ENCODE peak calls at places on chromosomes 3 and 15, in eight cellular contexts. One of them, this sample, is unnamed.
A peak's percentile ranks its signal among the peaks of the same experiment; 100 is the strongest.

GRCh38 chr15:80856809-80857377 is 77.7 kb downstream of the CEMIP start:
- DNase-seq in GM23338: peak; percentile 38
- DNase-seq in right lobe of liver: peak; percentile 84
- DNase-seq in fibroblast of lung: no peak
- DNase-seq in IMR-90: no peak
- DNase-seq in progenitor cell of endocrine pancreas: no peak
- DNase-seq in GM10248: no peak
- DNase-seq in mucosa of descending colon: peak; percentile 78
- DNase-seq in this sample: no peak

GRCh38 chr3:51686512-51687215 is 15.6 kb downstream of the TEX264 start:
- DNase-seq in fibroblast of lung: no peak
- DNase-seq in IMR-90: peak; percentile 8
- DNase-seq in right lobe of liver: no peak
- DNase-seq in mucosa of descending colon: peak; percentile 59
- DNase-seq in GM23338: no peak
- DNase-seq in progenitor cell of endocrine pancreas: no peak
- DNase-seq in GM10248: peak; percentile 57
- DNase-seq in this sample: no peak

GRCh38 chr3:187139895-187140253 is 578 bp upstream of the RPL39L start:
- DNase-seq in GM23338: no peak
- DNase-seq in right lobe of liver: no peak
- DNase-seq in IMR-90: no peak
- DNase-seq in progenitor cell of endocrine pancreas: no peak
- DNase-seq in mucosa of descending colon: no peak
- DNase-seq in fibroblast of lung: no peak
- DNase-seq in GM10248: no peak
- DNase-seq in this sample: no peak

GRCh38 chr3:94365006-94365405 is 302.1 kb downstream of the NSUN3 start:
- DNase-seq in GM23338: no peak
- DNase-seq in right lobe of liver: no peak
- DNase-seq in progenitor cell of endocrine pancreas: no peak
- DNase-seq in mucosa of descending colon: no peak
- DNase-seq in GM10248: no peak
- DNase-seq in fibroblast of lung: no peak
- DNase-seq in IMR-90: no peak
- DNase-seq in this sample: no peak

GRCh38 chr15:70030851-70031645 is 66.7 kb downstream of the TLE3 start:
- DNase-seq in right lobe of liver: no peak
- DNase-seq in progenitor cell of endocrine pancreas: no peak
- DNase-seq in fibroblast of lung: no peak
- DNase-seq in GM23338: no peak
- DNase-seq in IMR-90: no peak
- DNase-seq in GM10248: no peak
- DNase-seq in mucosa of descending colon: no peak
- DNase-seq in this sample: no peak

GRCh38 chr15:55267401-55268053 is 22.1 kb downstream of the RAB27A start:
- DNase-seq in IMR-90: peak; percentile 74
- DNase-seq in progenitor cell of endocrine pancreas: no peak
- DNase-seq in GM23338: no peak
- DNase-seq in fibroblast of lung: peak; percentile 75
- DNase-seq in mucosa of descending colon: peak; percentile 60
- DNase-seq in GM10248: peak; percentile 37
- DNase-seq in right lobe of liver: no peak
- DNase-seq in this sample: no peak

GRCh38 chr3:120160050-120160449 is 65.8 kb upstream of the GSK3B start:
- DNase-seq in mucosa of descending colon: no peak
- DNase-seq in fibroblast of lung: peak; percentile 100
- DNase-seq in GM10248: no peak
- DNase-seq in GM23338: peak; percentile 30
- DNase-seq in IMR-90: peak; percentile 98
- DNase-seq in progenitor cell of endocrine pancreas: no peak
- DNase-seq in right lobe of liver: no peak
- DNase-seq in this sample: peak; percentile 97

GRCh38 chr3:59660852-59661624 is 611.2 kb upstream of the CFAP20DC start:
- DNase-seq in fibroblast of lung: peak; percentile 30
- DNase-seq in GM23338: no peak
- DNase-seq in IMR-90: peak; percentile 8
- DNase-seq in mucosa of descending colon: peak; percentile 31
- DNase-seq in progenitor cell of endocrine pancreas: no peak
- DNase-seq in GM10248: no peak
- DNase-seq in right lobe of liver: peak; percentile 56
- DNase-seq in this sample: no peak

GRCh38 chr15:79341361-79341760 is 30.4 kb downstream of the TMED3 start:
- DNase-seq in mucosa of descending colon: no peak
- DNase-seq in GM23338: no peak
- DNase-seq in IMR-90: no peak
- DNase-seq in GM10248: no peak
- DNase-seq in right lobe of liver: no peak
- DNase-seq in progenitor cell of endocrine pancreas: no peak
- DNase-seq in fibroblast of lung: no peak
- DNase-seq in this sample: no peak

GRCh38 chr3:113091417-113091816 is 100.6 kb downstream of the GTPBP8 start:
- DNase-seq in GM10248: no peak
- DNase-seq in right lobe of liver: no peak
- DNase-seq in GM23338: no peak
- DNase-seq in IMR-90: no peak
- DNase-seq in progenitor cell of endocrine pancreas: no peak
- DNase-seq in mucosa of descending colon: no peak
- DNase-seq in fibroblast of lung: no peak
- DNase-seq in this sample: no peak

GRCh38 chr3:154708554-154708953 is 278.6 kb upstream of the GPR149 start:
- DNase-seq in mucosa of descending colon: no peak
- DNase-seq in progenitor cell of endocrine pancreas: no peak
- DNase-seq in right lobe of liver: no peak
- DNase-seq in fibroblast of lung: no peak
- DNase-seq in GM23338: no peak
- DNase-seq in GM10248: no peak
- DNase-seq in IMR-90: no peak
- DNase-seq in this sample: no peak

GRCh38 chr3:12681586-12682371 is 17.9 kb upstream of the RAF1 start:
- DNase-seq in progenitor cell of endocrine pancreas: no peak
- DNase-seq in right lobe of liver: no peak
- DNase-seq in GM23338: no peak
- DNase-seq in mucosa of descending colon: no peak
- DNase-seq in GM10248: no peak
- DNase-seq in fibroblast of lung: peak; percentile 73
- DNase-seq in IMR-90: peak; percentile 78
- DNase-seq in this sample: peak; percentile 82

GRCh38 chr3:31009881-31010280 is 115.4 kb upstream of the GADL1 start:
- DNase-seq in mucosa of descending colon: no peak
- DNase-seq in right lobe of liver: no peak
- DNase-seq in GM10248: no peak
- DNase-seq in GM23338: peak; percentile 63
- DNase-seq in fibroblast of lung: no peak
- DNase-seq in progenitor cell of endocrine pancreas: no peak
- DNase-seq in IMR-90: no peak
- DNase-seq in this sample: no peak

GRCh38 chr3:44468572-44469520 is 8.6 kb downstream of the ZNF445 start:
- DNase-seq in mucosa of descending colon: no peak
- DNase-seq in right lobe of liver: no peak
- DNase-seq in GM23338: peak; percentile 60
- DNase-seq in progenitor cell of endocrine pancreas: no peak
- DNase-seq in fibroblast of lung: peak; percentile 53
- DNase-seq in GM10248: no peak
- DNase-seq in IMR-90: peak; percentile 57
- DNase-seq in this sample: no peak

GRCh38 chr15:94674251-94674650 is 442.9 kb downstream of the MCTP2 start:
- DNase-seq in mucosa of descending colon: no peak
- DNase-seq in IMR-90: no peak
- DNase-seq in progenitor cell of endocrine pancreas: no peak
- DNase-seq in right lobe of liver: no peak
- DNase-seq in GM10248: no peak
- DNase-seq in GM23338: no peak
- DNase-seq in fibroblast of lung: peak; percentile 37
- DNase-seq in this sample: no peak

GRCh38 chr3:143239026-143239425 is 119.5 kb downstream of the CHST2 start:
- DNase-seq in GM10248: no peak
- DNase-seq in GM23338: no peak
- DNase-seq in mucosa of descending colon: no peak
- DNase-seq in fibroblast of lung: no peak
- DNase-seq in right lobe of liver: no peak
- DNase-seq in progenitor cell of endocrine pancreas: no peak
- DNase-seq in IMR-90: peak; percentile 20
- DNase-seq in this sample: peak; percentile 15

GRCh38 chr3:160265088-160265487 is 39.9 kb downstream of the C3orf80 start:
- DNase-seq in IMR-90: no peak
- DNase-seq in mucosa of descending colon: no peak
- DNase-seq in GM23338: no peak
- DNase-seq in right lobe of liver: no peak
- DNase-seq in progenitor cell of endocrine pancreas: no peak
- DNase-seq in fibroblast of lung: no peak
- DNase-seq in GM10248: no peak
- DNase-seq in this sample: no peak

GRCh38 chr15:88315221-88315878 is 58.8 kb upstream of the NTRK3 start:
- DNase-seq in GM23338: no peak
- DNase-seq in IMR-90: no peak
- DNase-seq in fibroblast of lung: no peak
- DNase-seq in mucosa of descending colon: no peak
- DNase-seq in progenitor cell of endocrine pancreas: no peak
- DNase-seq in right lobe of liver: no peak
- DNase-seq in GM10248: no peak
- DNase-seq in this sample: no peak

GRCh38 chr15:75170203-75170602 is 31.5 kb upstream of the C15orf39 start:
- DNase-seq in IMR-90: no peak
- DNase-seq in right lobe of liver: no peak
- DNase-seq in GM23338: no peak
- DNase-seq in GM10248: no peak
- DNase-seq in progenitor cell of endocrine pancreas: no peak
- DNase-seq in fibroblast of lung: no peak
- DNase-seq in mucosa of descending colon: no peak
- DNase-seq in this sample: no peak

GRCh38 chr3:105118905-105119304 is 247.8 kb upstream of the ALCAM start:
- DNase-seq in mucosa of descending colon: no peak
- DNase-seq in IMR-90: peak; percentile 43
- DNase-seq in GM10248: no peak
- DNase-seq in GM23338: no peak
- DNase-seq in right lobe of liver: no peak
- DNase-seq in fibroblast of lung: peak; percentile 20
- DNase-seq in progenitor cell of endocrine pancreas: no peak
- DNase-seq in this sample: peak; percentile 81

GRCh38 chr3:179015551-179016020 is 56.0 kb downstream of the ZMAT3 start:
- DNase-seq in right lobe of liver: no peak
- DNase-seq in IMR-90: peak; percentile 83
- DNase-seq in progenitor cell of endocrine pancreas: peak; percentile 34
- DNase-seq in fibroblast of lung: peak; percentile 85
- DNase-seq in mucosa of descending colon: no peak
- DNase-seq in GM23338: peak; percentile 88
- DNase-seq in GM10248: peak; percentile 42
- DNase-seq in this sample: peak; percentile 84

GRCh38 chr3:72018339-72018984 is 233.5 kb upstream of the PROK2 start:
- DNase-seq in GM10248: no peak
- DNase-seq in GM23338: no peak
- DNase-seq in right lobe of liver: peak; percentile 47
- DNase-seq in progenitor cell of endocrine pancreas: no peak
- DNase-seq in fibroblast of lung: no peak
- DNase-seq in IMR-90: peak; percentile 7
- DNase-seq in mucosa of descending colon: no peak
- DNase-seq in this sample: no peak

GRCh38 chr15:30906366-30906765 is 2.7 kb downstream of the FAN1 start:
- DNase-seq in mucosa of descending colon: peak; percentile 67
- DNase-seq in GM23338: no peak
- DNase-seq in IMR-90: no peak
- DNase-seq in progenitor cell of endocrine pancreas: no peak
- DNase-seq in GM10248: no peak
- DNase-seq in right lobe of liver: no peak
- DNase-seq in fibroblast of lung: no peak
- DNase-seq in this sample: no peak

GRCh38 chr3:9396301-9396631 is 1.1 kb upstream of the SETD5 start:
- DNase-seq in GM10248: peak; percentile 66
- DNase-seq in fibroblast of lung: peak; percentile 97
- DNase-seq in progenitor cell of endocrine pancreas: no peak
- DNase-seq in mucosa of descending colon: peak; percentile 90
- DNase-seq in IMR-90: peak; percentile 96
- DNase-seq in GM23338: peak; percentile 96
- DNase-seq in right lobe of liver: no peak
- DNase-seq in this sample: peak; percentile 95
- TF ChIP-seq CTCF in GM10248: no peak
- TF ChIP-seq CTCF in fibroblast of lung: no peak
- TF ChIP-seq CTCF in progenitor cell of endocrine pancreas: no peak
- TF ChIP-seq CTCF in mucosa of descending colon: no peak
- TF ChIP-seq CTCF in IMR-90: no peak
- TF ChIP-seq CTCF in GM23338: no peak
- TF ChIP-seq CTCF in right lobe of liver: no peak
- TF ChIP-seq CTCF in this sample: no peak

DNA sequence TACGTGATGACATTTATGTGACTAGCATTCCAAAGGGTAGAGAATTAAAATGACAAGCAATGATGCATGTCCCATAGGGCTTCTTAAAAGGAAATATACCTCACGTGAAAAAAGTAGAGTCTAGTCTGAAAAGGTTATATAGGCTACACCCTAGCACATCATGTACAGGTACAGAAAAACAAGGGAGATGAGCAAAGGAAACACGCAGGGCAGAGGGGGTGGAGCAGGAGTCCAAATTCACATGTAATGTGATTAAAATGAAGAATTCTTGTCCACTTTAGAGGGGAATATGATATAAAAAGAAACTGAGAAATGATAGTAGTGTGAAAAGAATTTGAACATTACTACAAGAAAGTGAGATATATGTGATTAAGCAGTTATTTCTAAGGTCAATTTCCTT is 59.4 kb downstream of the HACD2 start:
- DNase-seq in right lobe of liver: no peak
- DNase-seq in fibroblast of lung: no peak
- DNase-seq in IMR-90: no peak
- DNase-seq in GM23338: no peak
- DNase-seq in mucosa of descending colon: no peak
- DNase-seq in GM10248: no peak
- DNase-seq in progenitor cell of endocrine pancreas: no peak
- DNase-seq in this sample: no peak
- TF ChIP-seq CTCF in right lobe of liver: no peak
- TF ChIP-seq CTCF in fibroblast of lung: no peak
- TF ChIP-seq CTCF in IMR-90: no peak
- TF ChIP-seq CTCF in GM23338: no peak
- TF ChIP-seq CTCF in mucosa of descending colon: no peak
- TF ChIP-seq CTCF in GM10248: no peak
- TF ChIP-seq CTCF in progenitor cell of endocrine pancreas: no peak
- TF ChIP-seq CTCF in this sample: no peak

GRCh38 chr3:976021-976420 is 116.8 kb upstream of the CNTN6 start:
- DNase-seq in IMR-90: no peak
- DNase-seq in GM10248: no peak
- DNase-seq in right lobe of liver: no peak
- DNase-seq in GM23338: no peak
- DNase-seq in mucosa of descending colon: no peak
- DNase-seq in progenitor cell of endocrine pancreas: no peak
- DNase-seq in fibroblast of lung: no peak
- DNase-seq in this sample: no peak
- TF ChIP-seq CTCF in IMR-90: no peak
- TF ChIP-seq CTCF in GM10248: no peak
- TF ChIP-seq CTCF in right lobe of liver: no peak
- TF ChIP-seq CTCF in GM23338: no peak
- TF ChIP-seq CTCF in mucosa of descending colon: no peak
- TF ChIP-seq CTCF in progenitor cell of endocrine pancreas: no peak
- TF ChIP-seq CTCF in fibroblast of lung: no peak
- TF ChIP-seq CTCF in this sample: no peak

GRCh38 chr3:116512281-116512680 is 67.0 kb upstream of the LSAMP start:
- DNase-seq in GM23338: no peak
- DNase-seq in fibroblast of lung: no peak
- DNase-seq in progenitor cell of endocrine pancreas: no peak
- DNase-seq in GM10248: no peak
- DNase-seq in mucosa of descending colon: no peak
- DNase-seq in right lobe of liver: no peak
- DNase-seq in IMR-90: no peak
- DNase-seq in this sample: no peak

GRCh38 chr3:116512931-116513330 is 67.6 kb upstream of the LSAMP start:
- DNase-seq in mucosa of descending colon: no peak
- DNase-seq in IMR-90: no peak
- DNase-seq in GM23338: no peak
- DNase-seq in fibroblast of lung: no peak
- DNase-seq in progenitor cell of endocrine pancreas: no peak
- DNase-seq in GM10248: no peak
- DNase-seq in right lobe of liver: no peak
- DNase-seq in this sample: no peak

GRCh38 chr3:116517308-116517707 is 72.0 kb upstream of the LSAMP start:
- DNase-seq in progenitor cell of endocrine pancreas: no peak
- DNase-seq in GM23338: peak; percentile 72
- DNase-seq in mucosa of descending colon: no peak
- DNase-seq in GM10248: peak; percentile 8
- DNase-seq in right lobe of liver: no peak
- DNase-seq in IMR-90: peak; percentile 4
- DNase-seq in fibroblast of lung: peak; percentile 19
- DNase-seq in this sample: no peak
- TF ChIP-seq CTCF in progenitor cell of endocrine pancreas: peak; percentile 46
- TF ChIP-seq CTCF in GM23338: peak; percentile 61
- TF ChIP-seq CTCF in mucosa of descending colon: no peak
- TF ChIP-seq CTCF in GM10248: peak; percentile 19
- TF ChIP-seq CTCF in right lobe of liver: no peak
- TF ChIP-seq CTCF in IMR-90: no peak
- TF ChIP-seq CTCF in fibroblast of lung: no peak
- TF ChIP-seq CTCF in this sample: peak; percentile 34

This sample was measured in HFFc6.